ENCODE peak calls at places on chromosomes 16 and 17, in five cellular contexts. M is H1, Q is H9, H is IMR-90, S is trophoblast cell. I is an unnamed sample.

GRCh38 chr17:17739388-17740066 is 58.3 kb downstream of the RAI1 start:
- DNase-seq in M (no peak), Q (no peak), H (peak; percentile 64), S (no peak), I (peak; percentile 76)

GRCh38 chr16:50067290-50067853 is 1.6 kb downstream of the HEATR3 start:
- DNase-seq in M (peak; percentile 46), Q (no peak), H (peak; percentile 74), S (no peak), I (peak; percentile 79)

GRCh38 chr16:11143741-11144035 is 112.3 kb downstream of the SOCS1 start:
- DNase-seq in M (no peak), Q (no peak), H (no peak), S (no peak), I (no peak)

GRCh38 chr16:89476811-89477261 is 13.5 kb downstream of the ANKRD11 start:
- DNase-seq in M (no peak), Q (no peak), H (no peak), S (no peak), I (no peak)

GRCh38 chr16:27108826-27109665 is 42.3 kb downstream of the C16orf82 start:
- DNase-seq in M (no peak), Q (no peak), H (no peak), S (no peak), I (no peak)

GRCh38 chr16:24909856-24910255 is 64.1 kb downstream of the SLC5A11 start:
- DNase-seq in M (no peak), Q (no peak), H (no peak), S (no peak), I (no peak)

GRCh38 chr17:76193616-76194015 is 46.7 kb downstream of the RNF157 start:
- DNase-seq in M (no peak), Q (no peak), H (no peak), S (no peak), I (no peak)

GRCh38 chr16:23986455-23986854 is 150.7 kb downstream of the PRKCB start:
- DNase-seq in M (no peak), Q (no peak), H (no peak), S (no peak), I (no peak)

GRCh38 chr17:50396261-50397110 is 837 bp downstream of the LRRC59 start:
- DNase-seq in M (no peak), Q (no peak), H (peak; percentile 56), S (peak; percentile 40), I (peak; percentile 73)

GRCh38 chr16:66265556-66266133 is 100.8 kb upstream of the CDH5 start:
- DNase-seq in M (no peak), Q (no peak), H (no peak), S (no peak), I (no peak)

GRCh38 chr16:54627616-54628015 is 303.0 kb upstream of the IRX5 start:
- DNase-seq in M (no peak), Q (no peak), H (no peak), S (no peak), I (no peak)

GRCh38 chr17:29042679-29043538 is at the start of gene PIPOX:
- DNase-seq in M (peak; percentile 81), Q (peak; percentile 96), H (peak; percentile 15), S (no peak), I (peak; percentile 31)

GRCh38 chr16:49505556-49505955 is 132.0 kb downstream of the C16orf78 start:
- DNase-seq in M (no peak), Q (no peak), H (no peak), S (no peak), I (no peak)

GRCh38 chr17:36705651-36706436 is 104.5 kb downstream of the MRM1 start:
- DNase-seq in M (no peak), Q (peak; percentile 80), H (peak; percentile 4), S (peak; percentile 18), I (peak; percentile 18)

GRCh38 chr16:24747425-24747824 is 18.0 kb downstream of the TNRC6A start:
- DNase-seq in M (no peak), Q (no peak), H (no peak), S (no peak), I (no peak)

GRCh38 chr16:50367777-50368409 is 895 bp downstream of the BRD7 start:
- DNase-seq in M (no peak), Q (no peak), H (no peak), S (no peak), I (peak; percentile 10)

GRCh38 chr16:89534147-89534788 is 26.1 kb downstream of the SPG7 start:
- DNase-seq in M (no peak), Q (no peak), H (no peak), S (no peak), I (peak; percentile 52)

GRCh38 chr16:10466861-10467260 is 81.0 kb downstream of the ATF7IP2 start:
- DNase-seq in M (no peak), Q (no peak), H (no peak), S (no peak), I (no peak)

GRCh38 chr16:84484579-84485254 is 19.7 kb downstream of the MEAK7 start:
- DNase-seq in M (peak; percentile 73), Q (no peak), H (peak; percentile 74), S (peak; percentile 47), I (peak; percentile 53)

GRCh38 chr17:75970011-75970523 is 8.9 kb downstream of the ACOX1 start:
- DNase-seq in M (no peak), Q (no peak), H (peak; percentile 15), S (no peak), I (no peak)

GRCh38 chr16:51151435-51151950 is 423 bp upstream of the SALL1 start:
- DNase-seq in M (peak; percentile 82), Q (peak; percentile 88), H (peak; percentile 70), S (no peak), I (peak; percentile 93)

GRCh38 chr17:15210247-15210646 is 54.9 kb downstream of the PMP22 start:
- DNase-seq in M (no peak), Q (no peak), H (no peak), S (no peak), I (no peak)

GRCh38 chr17:48093341-48094045 is 7.8 kb downstream of the CBX1 start:
- DNase-seq in M (no peak), Q (no peak), H (no peak), S (no peak), I (no peak)

GRCh38 chr16:77374384-77374783 is 60.5 kb downstream of the ADAMTS18 start:
- DNase-seq in M (no peak), Q (no peak), H (no peak), S (peak; percentile 8), I (no peak)

GRCh38 chr17:57332501-57332900 is 76.2 kb downstream of the MSI2 start:
- DNase-seq in M (no peak), Q (no peak), H (no peak), S (no peak), I (no peak)

GRCh38 chr17:49108318-49108717 is 24.3 kb upstream of the B4GALNT2 start:
- DNase-seq in M (no peak), Q (no peak), H (peak; percentile 85), S (no peak), I (peak; percentile 44)

GRCh38 chr16:49700928-49701685 is 154.8 kb downstream of the ZNF423 start:
- DNase-seq in M (no peak), Q (no peak), H (no peak), S (no peak), I (no peak)

GRCh38 chr16:22304411-22304810 is 7.2 kb downstream of the POLR3E start:
- DNase-seq in M (no peak), Q (no peak), H (no peak), S (no peak), I (no peak)

GRCh38 chr16:4371481-4372314 is at the start of gene VASN:
- DNase-seq in M (peak; percentile 93), Q (peak; percentile 79), H (peak; percentile 75), S (peak; percentile 72), I (peak; percentile 88)
- H4K8ac ChIP-seq in M (no peak within 1 kb of the TSS), Q (no peak within 1 kb of the TSS), H (peak within 1 kb of the TSS; percentile 87), S (peak within 1 kb of the TSS; percentile 55), I (no peak within 1 kb of the TSS)

GRCh38 chr17:35498429-35499178 is 38.9 kb downstream of the SLFN12L start:
- DNase-seq in M (no peak), Q (no peak), H (no peak), S (no peak), I (no peak)

GRCh38 chr17:35496470-35497290 is 40.8 kb downstream of the SLFN12L start:
- DNase-seq in M (peak; percentile 71), Q (peak; percentile 56), H (no peak), S (no peak), I (no peak)

DNA sequence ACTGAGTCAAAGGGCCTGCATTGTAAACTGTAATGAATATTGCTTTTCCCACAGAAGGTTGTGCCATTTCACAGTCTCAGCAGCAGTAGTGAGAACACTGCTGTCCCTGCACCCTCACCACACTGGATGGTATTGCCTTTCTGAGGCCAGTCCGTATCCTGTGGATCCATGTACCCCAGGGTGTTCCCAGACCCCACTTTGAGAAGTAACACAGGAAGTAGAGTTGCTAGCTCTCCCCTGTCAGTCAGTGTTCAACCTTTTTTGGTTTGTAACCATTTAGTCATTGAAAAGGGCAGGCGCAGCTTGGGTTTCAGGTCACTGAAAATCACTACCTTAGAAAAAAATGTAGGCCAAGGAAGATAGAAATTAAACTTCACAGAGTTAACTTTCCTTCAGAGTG is 37.9 kb downstream of the SLFN12L start:
- DNase-seq in M (no peak), Q (no peak), H (no peak), S (no peak), I (no peak)
- H3K9me3 ChIP-seq in M (no peaks in the 10 kb centered on the region), Q (no peaks in the 10 kb centered on the region), H (peaks cover 2% of the 10 kb centered on the region), S (peaks cover 11% of the 10 kb centered on the region), I (no peaks in the 10 kb centered on the region)

GRCh38 chr17:73256220-73256619 is 5.5 kb downstream of the CPSF4L start:
- DNase-seq in M (no peak), Q (peak; percentile 53), H (no peak), S (no peak), I (no peak)
- H3K4ac ChIP-seq in M (no peak overlapping the region), Q (no peak overlapping the region), H (no peak overlapping the region), S (no peak overlapping the region), I (no peak overlapping the region)

GRCh38 chr17:7341842-7342241 is 5.5 kb downstream of the ACAP1 start:
- DNase-seq in M (no peak), Q (no peak), H (no peak), S (no peak), I (no peak)
- H4K8ac ChIP-seq in M (no peak overlapping the region), Q (no peak overlapping the region), H (no peak overlapping the region), S (no peak overlapping the region), I (no peak overlapping the region)

GRCh38 chr17:52756739-52757138 is 598.2 kb upstream of the CA10 start:
- DNase-seq in M (no peak), Q (no peak), H (no peak), S (no peak), I (no peak)

GRCh38 chr17:52751051-52751450 is 592.5 kb upstream of the CA10 start:
- DNase-seq in M (no peak), Q (peak; percentile 61), H (no peak), S (no peak), I (no peak)

GRCh38 chr17:52759864-52760263 is 601.4 kb upstream of the CA10 start:
- DNase-seq in M (no peak), Q (no peak), H (no peak), S (no peak), I (no peak)

GRCh38 chr17:52758481-52758880 is 600.0 kb upstream of the CA10 start:
- DNase-seq in M (no peak), Q (no peak), H (no peak), S (no peak), I (no peak)

GRCh38 chr17:52754838-52755237 is 596.3 kb upstream of the CA10 start:
- DNase-seq in M (no peak), Q (no peak), H (no peak), S (no peak), I (no peak)
- H3K9me3 ChIP-seq in M (no peaks in the 10 kb centered on the region), Q (no peaks in the 10 kb centered on the region), H (peaks cover 13% of the 10 kb centered on the region), S (no peaks in the 10 kb centered on the region), I (no peaks in the 10 kb centered on the region)